ENCODE peak calls at places on chromosomes 12 and 14, in ten cellular contexts. Q is ELF-1, W is IMR-90, T is LoVo, E is NCI-H524, Y is activated T-cell treated with anti-CD3 and anti-CD28 coated beads for 24 hours, A is cardiac muscle cell, U is glutamatergic neuron, C is aorta, Z is kidney tubule cell. R is an unnamed sample.

GRCh38 chr12:92539966-92540791 is 162.6 kb upstream of the PLEKHG7 start:
- DNase-seq in Q (peak; percentile 43), W (no peak), T (no peak), E (no peak), Y (no peak), A (no peak), U (peak; percentile 79), C (peak; percentile 44), Z (peak; percentile 57), R (no peak)

GRCh38 chr12:25985296-25985992 is 27.0 kb downstream of the RASSF8 start:
- DNase-seq in Q (no peak), W (no peak), T (no peak), E (peak; percentile 66), Y (no peak), A (no peak), U (no peak), C (no peak), Z (no peak), R (no peak)

GRCh38 chr14:91090733-91091132 is 23.1 kb upstream of the DGLUCY start:
- DNase-seq in Q (no peak), W (no peak), T (peak; percentile 55), E (no peak), Y (no peak), A (no peak), U (no peak), C (no peak), Z (no peak), R (no peak)

GRCh38 chr12:13197526-13198141 is 1.1 kb downstream of the EMP1 start:
- DNase-seq in Q (no peak), W (peak; percentile 36), T (no peak), E (no peak), Y (no peak), A (peak; percentile 64), U (no peak), C (peak; percentile 71), Z (no peak), R (peak; percentile 85)

GRCh38 chr12:103140217-103140616 is 182.7 kb downstream of the ASCL1 start:
- DNase-seq in Q (peak; percentile 2), W (no peak), T (no peak), E (peak; percentile 61), Y (no peak), A (no peak), U (no peak), C (no peak), Z (no peak), R (no peak)

GRCh38 chr12:12428047-12428446 is 71.2 kb downstream of the BORCS5 start:
- DNase-seq in Q (no peak), W (no peak), T (no peak), E (no peak), Y (no peak), A (no peak), U (no peak), C (no peak), Z (no peak), R (no peak)

GRCh38 chr14:99936056-99936455 is 129.2 kb upstream of the EVL start:
- DNase-seq in Q (no peak), W (peak; percentile 64), T (no peak), E (no peak), Y (no peak), A (no peak), U (no peak), C (no peak), Z (peak; percentile 29), R (no peak)

GRCh38 chr14:69087061-69087461 is 65.9 kb downstream of the DCAF5 start:
- DNase-seq in Q (no peak), W (peak; percentile 28), T (no peak), E (no peak), Y (no peak), A (peak; percentile 67), U (no peak), C (no peak), Z (peak; percentile 45), R (no peak)

GRCh38 chr12:6975297-6976032 is 4.8 kb downstream of the EMG1 start:
- DNase-seq in Q (no peak), W (no peak), T (no peak), E (no peak), Y (no peak), A (no peak), U (no peak), C (no peak), Z (no peak), R (no peak)

GRCh38 chr14:65035049-65035448 is 48.4 kb downstream of the FNTB start:
- DNase-seq in Q (peak; percentile 35), W (no peak), T (no peak), E (no peak), Y (no peak), A (peak; percentile 43), U (no peak), C (peak; percentile 85), Z (no peak), R (no peak)

GRCh38 chr12:105083041-105083440 is 1.2 kb downstream of the ALDH1L2 start:
- DNase-seq in Q (no peak), W (no peak), T (no peak), E (no peak), Y (no peak), A (peak; percentile 17), U (peak; percentile 30), C (no peak), Z (no peak), R (no peak)

GRCh38 chr12:5944688-5945070 is 380 bp downstream of the ANO2 start:
- DNase-seq in Q (no peak), W (no peak), T (no peak), E (no peak), Y (no peak), A (peak; percentile 6), U (no peak), C (no peak), Z (no peak), R (no peak)

GRCh38 chr14:100015251-100015655 is 50.0 kb upstream of the EVL start:
- DNase-seq in Q (no peak), W (peak; percentile 53), T (no peak), E (no peak), Y (no peak), A (no peak), U (no peak), C (no peak), Z (peak; percentile 33), R (no peak)

GRCh38 chr12:121916719-121917118 is 1.7 kb upstream of the CFAP251 start:
- DNase-seq in Q (peak; percentile 54), W (peak; percentile 67), T (no peak), E (no peak), Y (no peak), A (peak; percentile 62), U (peak; percentile 57), C (no peak), Z (no peak), R (no peak)

GRCh38 chr12:40942326-40942725 is 245.8 kb upstream of the PDZRN4 start:
- DNase-seq in Q (peak; percentile 21), W (peak; percentile 19), T (no peak), E (no peak), Y (no peak), A (peak; percentile 4), U (no peak), C (no peak), Z (peak; percentile 69), R (no peak)

GRCh38 chr14:71333705-71334104 is 426.4 kb downstream of the PCNX1 start:
- DNase-seq in Q (no peak), W (no peak), T (no peak), E (no peak), Y (no peak), A (no peak), U (no peak), C (no peak), Z (no peak), R (no peak)

GRCh38 chr12:50190859-50191258 is 23.7 kb upstream of the CERS5 start:
- DNase-seq in Q (no peak), W (no peak), T (no peak), E (no peak), Y (no peak), A (no peak), U (no peak), C (no peak), Z (no peak), R (no peak)

GRCh38 chr14:58712357-58712756 is 74.6 kb downstream of the DACT1 start:
- DNase-seq in Q (peak; percentile 15), W (peak; percentile 33), T (no peak), E (peak; percentile 81), Y (no peak), A (peak; percentile 46), U (peak; percentile 22), C (no peak), Z (no peak), R (no peak)

GRCh38 chr12:43284441-43284840 is 267.6 kb downstream of the ADAMTS20 start:
- DNase-seq in Q (no peak), W (no peak), T (no peak), E (no peak), Y (no peak), A (peak; percentile 47), U (no peak), C (no peak), Z (no peak), R (no peak)

GRCh38 chr12:31261744-31262143 is 64.2 kb downstream of the SINHCAF start:
- DNase-seq in Q (no peak), W (no peak), T (no peak), E (no peak), Y (no peak), A (no peak), U (no peak), C (no peak), Z (no peak), R (no peak)

GRCh38 chr14:101288436-101289229 is 272.7 kb upstream of the DIO3 start:
- DNase-seq in Q (peak; percentile 19), W (no peak), T (no peak), E (no peak), Y (no peak), A (peak; percentile 16), U (no peak), C (no peak), Z (no peak), R (no peak)

GRCh38 chr14:101364503-101365328 is 196.6 kb upstream of the DIO3 start:
- DNase-seq in Q (peak; percentile 33), W (no peak), T (no peak), E (no peak), Y (no peak), A (no peak), U (no peak), C (peak; percentile 74), Z (no peak), R (peak; percentile 91)

R was measured in suprapubic skin.